ENCODE peak calls at places on chromosome 17, in five cellular contexts. M is NCI-H1092, X is Kasumi-1, N is nephron progenitor cell, W is kidney glomerular epithelial cell. L is an unnamed sample.

GRCh38 chr17:49016775-49017463 is 19.7 kb downstream of the IGF2BP1 start:
- DNase-seq in M (no peak), X (no peak), N (no peak), W (peak; percentile 72), L (no peak)

GRCh38 chr17:77371117-77371887 is 230.5 kb downstream of the SEC14L1 start:
- DNase-seq in M (peak; percentile 43), X (no peak), N (peak; percentile 4), W (no peak), L (no peak)

GRCh38 chr17:43812396-43813265 is 20.3 kb downstream of the MPP3 start:
- DNase-seq in M (no peak), X (no peak), N (no peak), W (no peak), L (no peak)

GRCh38 chr17:20053343-20053964 is 44.3 kb downstream of the SPECC1 start:
- DNase-seq in M (no peak), X (no peak), N (no peak), W (no peak), L (peak; percentile 54)

GRCh38 chr17:19247423-19247822 is 10.3 kb downstream of the EPN2 start:
- DNase-seq in M (no peak), X (no peak), N (no peak), W (no peak), L (no peak)

GRCh38 chr17:80145076-80146075 is 1.6 kb downstream of the EIF4A3 start:
- DNase-seq in M (no peak), X (peak; percentile 28), N (no peak), W (no peak), L (no peak)

GRCh38 chr17:66313995-66314659 is 11.7 kb downstream of the PRKCA start:
- DNase-seq in M (no peak), X (no peak), N (no peak), W (no peak), L (no peak)

GRCh38 chr17:31568140-31568938 is 176.9 kb downstream of the RAB11FIP4 start:
- DNase-seq in M (no peak), X (no peak), N (no peak), W (no peak), L (peak; percentile 1)

GRCh38 chr17:81478119-81478518 is 34.5 kb downstream of the ACTG1 start:
- DNase-seq in M (no peak), X (no peak), N (no peak), W (no peak), L (no peak)

GRCh38 chr17:14813649-14814048 is 451.5 kb downstream of the PMP22 start:
- DNase-seq in M (no peak), X (peak; percentile 24), N (peak; percentile 21), W (no peak), L (peak; percentile 54)

GRCh38 chr17:81494984-81495383 is 17.6 kb downstream of the ACTG1 start:
- DNase-seq in M (peak; percentile 60), X (no peak), N (no peak), W (no peak), L (no peak)

GRCh38 chr17:40490289-40490853 is 11.1 kb downstream of the TNS4 start:
- DNase-seq in M (no peak), X (no peak), N (peak; percentile 25), W (peak; percentile 61), L (peak; percentile 54)

GRCh38 chr17:17119533-17119932 is 77.3 kb downstream of the MPRIP start:
- DNase-seq in M (no peak), X (peak; percentile 35), N (no peak), W (peak; percentile 5), L (no peak)

GRCh38 chr17:14396542-14396941 is 95.7 kb downstream of the HS3ST3B1 start:
- DNase-seq in M (no peak), X (no peak), N (no peak), W (no peak), L (no peak)

GRCh38 chr17:76274559-76274956 is 9.4 kb downstream of the UBALD2 start:
- DNase-seq in M (no peak), X (no peak), N (no peak), W (no peak), L (no peak)

GRCh38 chr17:75945202-75945601 is 4.4 kb upstream of the FBF1 start:
- DNase-seq in M (no peak), X (no peak), N (no peak), W (no peak), L (no peak)

GRCh38 chr17:40551091-40551873 is 14.0 kb downstream of the CCR7 start:
- DNase-seq in M (no peak), X (no peak), N (no peak), W (peak; percentile 97), L (no peak)

GRCh38 chr17:80718428-80718827 is 173.8 kb downstream of the RPTOR start:
- DNase-seq in M (no peak), X (no peak), N (no peak), W (no peak), L (no peak)

GRCh38 chr17:80348551-80349436 is 66.2 kb upstream of the ENDOV start:
- DNase-seq in M (no peak), X (peak; percentile 61), N (no peak), W (no peak), L (peak; percentile 41)

GRCh38 chr17:50841949-50842354 is 6.6 kb downstream of the WFIKKN2 start:
- DNase-seq in M (peak; percentile 20), X (peak; percentile 87), N (peak; percentile 83), W (peak; percentile 61), L (peak; percentile 28)

GRCh38 chr17:185445-186138 is 4.1 kb upstream of the DOC2B start:
- DNase-seq in M (no peak), X (no peak), N (no peak), W (no peak), L (no peak)

GRCh38 chr17:39823407-39824054 is 40.6 kb downstream of the IKZF3 start:
- DNase-seq in M (no peak), X (no peak), N (no peak), W (no peak), L (no peak)

GRCh38 chr17:32998111-32998892 is 6.7 kb downstream of the SPACA3 start:
- DNase-seq in M (peak; percentile 57), X (peak; percentile 28), N (peak; percentile 95), W (peak; percentile 73), L (peak; percentile 23)

GRCh38 chr17:63780507-63780906 is 6.5 kb downstream of the DDX42 start:
- DNase-seq in M (no peak), X (no peak), N (no peak), W (peak; percentile 8), L (no peak)

GRCh38 chr17:2171725-2172446 is 117.0 kb downstream of the HIC1 start:
- DNase-seq in M (peak; percentile 68), X (no peak), N (peak; percentile 38), W (peak; percentile 65), L (no peak)

GRCh38 chr17:64780096-64781012 is 118.2 kb upstream of the SMURF2 start:
- DNase-seq in M (no peak), X (no peak), N (peak; percentile 67), W (no peak), L (no peak)

GRCh38 chr17:81635973-81636504 is 873 bp downstream of the NPLOC4 start:
- DNase-seq in M (peak; percentile 7), X (peak; percentile 28), N (no peak), W (no peak), L (no peak)

GRCh38 chr17:50347087-50347893 is 1.4 kb downstream of the XYLT2 start:
- DNase-seq in M (no peak), X (no peak), N (peak; percentile 36), W (no peak), L (no peak)

GRCh38 chr17:80655588-80655987 is 111.0 kb downstream of the RPTOR start:
- DNase-seq in M (no peak), X (no peak), N (no peak), W (no peak), L (no peak)

GRCh38 chr17:58329035-58329807 is 626 bp upstream of the TSPOAP1 start:
- DNase-seq in M (no peak), X (peak; percentile 97), N (no peak), W (no peak), L (peak; percentile 98)

GRCh38 chr17:68693896-68694295 is 92.7 kb upstream of the FAM20A start:
- DNase-seq in M (no peak), X (no peak), N (no peak), W (no peak), L (no peak)

GRCh38 chr17:74012465-74012864 is 191.0 kb upstream of the RPL38 start:
- DNase-seq in M (no peak), X (no peak), N (no peak), W (no peak), L (peak; percentile 56)

GRCh38 chr17:60535382-60536279 is 9.6 kb upstream of the APPBP2 start:
- DNase-seq in M (no peak), X (no peak), N (no peak), W (no peak), L (no peak)

GRCh38 chr17:31475378-31476162 is 84.1 kb downstream of the RAB11FIP4 start:
- DNase-seq in M (no peak), X (no peak), N (no peak), W (no peak), L (peak; percentile 9)

GRCh38 chr17:74825952-74826713 is 33.6 kb downstream of the GRIN2C start:
- DNase-seq in M (no peak), X (no peak), N (no peak), W (no peak), L (no peak)

L was measured in MV-4-11.